ENCODE peak calls at places on chromosomes 5 and 9, in ten cellular contexts. B, E, I, Y, N, A, H, Z, C and Q are unnamed samples.

GRCh38 chr5:14726066-14726838 is 61.7 kb downstream of the OTULIN start:
- DNase-seq in B (no peak), E (no peak), I (no peak), Y (peak), N (no peak), A (no peak), H (no peak), Z (no peak), C (no peak), Q (no peak)

GRCh38 chr5:14142856-14143508 is at the start of gene TRIO:
- DNase-seq in B (peak), E (peak), I (peak), Y (peak), N (peak), A (peak), H (peak), Z (peak), C (peak), Q (peak)

GRCh38 chr5:172636279-172637050 is 4.6 kb upstream of the NEURL1B start:
- DNase-seq in B (no peak), E (no peak), I (no peak), Y (no peak), N (no peak), A (no peak), H (no peak), Z (no peak), C (no peak), Q (no peak)

GRCh38 chr9:136840877-136841645 is 1.2 kb upstream of the AJM1 start:
- DNase-seq in B (no peak), E (no peak), I (no peak), Y (peak), N (peak), A (no peak), H (no peak), Z (no peak), C (no peak), Q (no peak)

GRCh38 chr5:111734013-111734412 is 23.0 kb downstream of the NREP start:
- DNase-seq in B (peak), E (no peak), I (peak), Y (peak), N (no peak), A (no peak), H (no peak), Z (peak), C (no peak), Q (peak)

GRCh38 chr5:138459311-138459710 is 6.0 kb upstream of the EGR1 start:
- DNase-seq in B (peak), E (peak), I (no peak), Y (no peak), N (peak), A (no peak), H (peak), Z (peak), C (peak), Q (peak)

GRCh38 chr5:180026725-180027448 is 44.7 kb downstream of the RNF130 start:
- DNase-seq in B (no peak), E (no peak), I (no peak), Y (no peak), N (no peak), A (no peak), H (no peak), Z (no peak), C (no peak), Q (no peak)

GRCh38 chr5:138910546-138911185 is 35.5 kb upstream of the LRRTM2 start:
- DNase-seq in B (no peak), E (no peak), I (no peak), Y (no peak), N (no peak), A (no peak), H (no peak), Z (no peak), C (no peak), Q (no peak)

GRCh38 chr9:121835581-121836381 is 184.3 kb downstream of the DAB2IP start:
- DNase-seq in B (no peak), E (no peak), I (no peak), Y (no peak), N (no peak), A (no peak), H (no peak), Z (no peak), C (no peak), Q (no peak)

GRCh38 chr5:139711852-139712171 is 63.7 kb downstream of the CXXC5 start:
- DNase-seq in B (no peak), E (peak), I (no peak), Y (no peak), N (no peak), A (no peak), H (no peak), Z (peak), C (no peak), Q (no peak)

GRCh38 chr5:102107865-102108264 is 188.2 kb downstream of the SLCO4C1 start:
- DNase-seq in B (no peak), E (no peak), I (no peak), Y (no peak), N (no peak), A (no peak), H (no peak), Z (no peak), C (no peak), Q (no peak)

GRCh38 chr5:56698463-56699381 is 116.6 kb upstream of the MAP3K1 start:
- DNase-seq in B (no peak), E (no peak), I (no peak), Y (no peak), N (no peak), A (no peak), H (no peak), Z (no peak), C (no peak), Q (no peak)

GRCh38 chr5:180364306-180364856 is 11.2 kb upstream of the GFPT2 start:
- DNase-seq in B (no peak), E (no peak), I (no peak), Y (no peak), N (no peak), A (no peak), H (no peak), Z (no peak), C (no peak), Q (no peak)